ENCODE peak calls at places on chromosomes 1 and 21, in five cellular contexts. P is SHP77; E is stimulated activated CD4-positive, alpha-beta T cell treated with anti-CD3 and anti-CD28 coated beads, Interleukin-1b, Interleukin-23, amount 100 ng/mL, for 48 hours; H is IMR-90; L is NCI-H1092 treated with DMSO at 0.1 percent for 48 hours. V is an unnamed sample.

GRCh38 chr1:232163533-232163932 is 466.4 kb downstream of the SIPA1L2 start:
- DNase-seq in H (no peak), P (no peak), L (no peak), E (no peak), V (no peak)

GRCh38 chr1:222923506-222923905 is 108.7 kb downstream of the DISP1 start:
- DNase-seq in E (no peak), H (peak; percentile 42), L (no peak), P (no peak), V (no peak)

GRCh38 chr21:38858429-38859205 is 52.9 kb downstream of the ETS2 start:
- DNase-seq in L (no peak), P (peak; percentile 72), H (peak; percentile 25), E (no peak), V (no peak)

GRCh38 chr1:26692211-26692792 is 3.5 kb upstream of the ARID1A start:
- DNase-seq in P (peak; percentile 93), L (peak; percentile 98), E (peak; percentile 83), H (peak; percentile 91), V (peak; percentile 95)

GRCh38 chr21:46409641-46410406 is 48.9 kb upstream of the DIP2A start:
- DNase-seq in L (no peak), E (no peak), H (no peak), P (no peak), V (no peak)

GRCh38 chr1:21313146-21313885 is 23.1 kb upstream of the ECE1 start:
- DNase-seq in H (peak; percentile 88), L (no peak), E (no peak), P (no peak), V (no peak)

GRCh38 chr1:40532844-40533424 is 1.5 kb downstream of the ZNF684 start:
- DNase-seq in E (peak; percentile 22), H (peak; percentile 55), P (peak; percentile 18), L (peak; percentile 38), V (no peak)

GRCh38 chr1:161733526-161733925 is 12.2 kb downstream of the FCRLB start:
- DNase-seq in L (no peak), E (no peak), P (no peak), H (peak; percentile 93), V (no peak)

GRCh38 chr21:44869860-44870747 is 3.4 kb downstream of the PTTG1IP start:
- DNase-seq in H (peak; percentile 96), P (no peak), E (no peak), L (no peak), V (no peak)

GRCh38 chr1:172351761-172352161 is 68.7 kb upstream of the C1orf105 start:
- DNase-seq in P (no peak), E (no peak), L (no peak), H (peak; percentile 74), V (no peak)

GRCh38 chr1:171595324-171595723 is 26.7 kb upstream of the MYOCOS start:
- DNase-seq in P (no peak), L (no peak), E (no peak), H (peak; percentile 63), V (no peak)

GRCh38 chr1:156495401-156496140 is 5.0 kb downstream of the MEF2D start:
- DNase-seq in L (no peak), P (no peak), H (no peak), E (no peak), V (no peak)